ENCODE peak calls at places on chromosome 18, in eight cellular contexts. O is fibroblast of lung; X is AG04450; D is neural progenitor cell; C is NCI-H1092; T is stimulated activated CD8-positive, alpha-beta memory T cell treated with anti-CD3 and anti-CD28 coated beads, Interleukin-4, amount 100 ng/mL, for 1 hour; U is IMR-90; Q is left ventricle myocardium superior. S is an unnamed sample.

GRCh38 chr18:49997468-49998045 is 184.2 kb upstream of the ACAA2 start:
- DNase-seq in O (no peak), X (no peak), D (no peak), C (no peak), T (no peak), U (no peak), Q (no peak), S (no peak)

GRCh38 chr18:35517715-35518114 is 20.0 kb upstream of the INO80C start:
- DNase-seq in O (no peak), X (no peak), D (no peak), C (no peak), T (no peak), U (no peak), Q (no peak), S (no peak)

GRCh38 chr18:77207540-77207939 is 42.1 kb upstream of the GALR1 start:
- DNase-seq in O (peak; percentile 78), X (peak; percentile 27), D (peak; percentile 25), C (peak; percentile 38), T (peak; percentile 25), U (peak; percentile 65), Q (peak; percentile 77), S (peak; percentile 82)

GRCh38 chr18:10787293-10787901 is 261.6 kb downstream of the NAPG start:
- DNase-seq in O (peak; percentile 89), X (peak; percentile 50), D (peak; percentile 88), C (peak; percentile 67), T (peak; percentile 49), U (peak; percentile 80), Q (peak; percentile 79), S (peak; percentile 92)

GRCh38 chr18:76398899-76399612 is 96.0 kb downstream of the ZNF516 start:
- DNase-seq in O (peak; percentile 76), X (peak; percentile 49), D (peak; percentile 89), C (peak; percentile 70), T (peak; percentile 60), U (peak; percentile 77), Q (peak; percentile 88), S (peak; percentile 82)

GRCh38 chr18:31880186-31880898 is 62.6 kb downstream of the TRAPPC8 start:
- DNase-seq in O (no peak), X (no peak), D (no peak), C (no peak), T (no peak), U (no peak), Q (no peak), S (no peak)

GRCh38 chr18:11826836-11827235 is 24.4 kb upstream of the CHMP1B start:
- DNase-seq in O (no peak), X (no peak), D (no peak), C (no peak), T (no peak), U (no peak), Q (no peak), S (no peak)

GRCh38 chr18:2881490-2882195 is 34.8 kb downstream of the EMILIN2 start:
- DNase-seq in O (peak; percentile 86), X (peak; percentile 78), D (no peak), C (no peak), T (no peak), U (peak; percentile 88), Q (peak; percentile 75), S (peak; percentile 91)

GRCh38 chr18:49111191-49111988 is 160.6 kb upstream of the SMAD7 start:
- DNase-seq in O (peak; percentile 42), X (no peak), D (no peak), C (no peak), T (no peak), U (no peak), Q (no peak), S (no peak)

GRCh38 chr18:56982756-56983155 is 164.1 kb upstream of the BOD1L2 start:
- DNase-seq in O (no peak), X (no peak), D (no peak), C (no peak), T (no peak), U (no peak), Q (no peak), S (no peak)

GRCh38 chr18:48662021-48662661 is 123.3 kb downstream of the CTIF start:
- DNase-seq in O (peak; percentile 71), X (peak; percentile 42), D (peak; percentile 29), C (no peak), T (no peak), U (peak; percentile 78), Q (no peak), S (peak; percentile 72)

GRCh38 chr18:11392292-11392691 is 217.1 kb upstream of the SLC35G4 start:
- DNase-seq in O (no peak), X (no peak), D (peak; percentile 61), C (no peak), T (no peak), U (no peak), Q (no peak), S (no peak)

GRCh38 chr18:70387018-70387417 is 98.2 kb downstream of the SOCS6 start:
- DNase-seq in O (no peak), X (no peak), D (no peak), C (no peak), T (no peak), U (no peak), Q (no peak), S (no peak)

GRCh38 chr18:3803350-3803749 is 353.4 kb downstream of the TGIF1 start:
- DNase-seq in O (no peak), X (no peak), D (no peak), C (no peak), T (no peak), U (no peak), Q (no peak), S (no peak)

GRCh38 chr18:70354771-70355170 is 65.9 kb downstream of the SOCS6 start:
- DNase-seq in O (no peak), X (no peak), D (no peak), C (no peak), T (no peak), U (no peak), Q (no peak), S (no peak)

GRCh38 chr18:212780-213179 is 54.4 kb downstream of the USP14 start:
- DNase-seq in O (peak; percentile 11), X (no peak), D (no peak), C (no peak), T (no peak), U (no peak), Q (no peak), S (peak; percentile 9)

GRCh38 chr18:26190506-26190905 is 35.7 kb upstream of the TAF4B start:
- DNase-seq in O (no peak), X (no peak), D (no peak), C (no peak), T (no peak), U (no peak), Q (no peak), S (no peak)

GRCh38 chr18:34767601-34768027 is 57.5 kb downstream of the DTNA start:
- DNase-seq in O (peak; percentile 82), X (peak; percentile 77), D (no peak), C (no peak), T (no peak), U (peak; percentile 97), Q (no peak), S (peak; percentile 73)

GRCh38 chr18:48227206-48227605 is 182.0 kb downstream of the ZBTB7C start:
- DNase-seq in O (no peak), X (no peak), D (no peak), C (no peak), T (no peak), U (no peak), Q (no peak), S (no peak)

GRCh38 chr18:45416168-45416567 is 199.1 kb upstream of the SLC14A2 start:
- DNase-seq in O (no peak), X (no peak), D (peak; percentile 16), C (peak; percentile 95), T (no peak), U (no peak), Q (no peak), S (no peak)

GRCh38 chr18:34501553-34501952 is 208.5 kb upstream of the DTNA start:
- DNase-seq in O (no peak), X (no peak), D (no peak), C (no peak), T (no peak), U (no peak), Q (no peak), S (no peak)

GRCh38 chr18:74493689-74494088 is 2.5 kb upstream of the CNDP2 start:
- DNase-seq in O (peak; percentile 41), X (peak; percentile 20), D (peak; percentile 72), C (peak; percentile 77), T (no peak), U (peak; percentile 55), Q (no peak), S (peak; percentile 84)

GRCh38 chr18:61201516-61201915 is 131.7 kb upstream of the CDH20 start:
- DNase-seq in O (no peak), X (no peak), D (no peak), C (no peak), T (no peak), U (no peak), Q (no peak), S (no peak)

GRCh38 chr18:3485153-3486149 is 35.5 kb downstream of the TGIF1 start:
- DNase-seq in O (no peak), X (no peak), D (no peak), C (no peak), T (no peak), U (no peak), Q (no peak), S (no peak)

GRCh38 chr18:66635342-66635741 is 31.5 kb upstream of the CDH19 start:
- DNase-seq in O (no peak), X (no peak), D (no peak), C (no peak), T (no peak), U (no peak), Q (peak; percentile 26), S (no peak)

GRCh38 chr18:63476666-63477065 is at the start of gene SERPINB5:
- DNase-seq in O (no peak), X (no peak), D (no peak), C (no peak), T (no peak), U (no peak), Q (no peak), S (no peak)

GRCh38 chr18:27564066-27564465 is 379.0 kb upstream of the CHST9 start:
- DNase-seq in O (no peak), X (no peak), D (no peak), C (no peak), T (no peak), U (no peak), Q (peak; percentile 29), S (no peak)

GRCh38 chr18:76212958-76213357 is 282.1 kb downstream of the ZNF516 start:
- DNase-seq in O (no peak), X (no peak), D (peak; percentile 60), C (peak; percentile 96), T (no peak), U (no peak), Q (no peak), S (no peak)

GRCh38 chr18:23422751-23423418 is 30.2 kb upstream of the RIOK3 start:
- DNase-seq in O (peak; percentile 21), X (no peak), D (no peak), C (no peak), T (peak; percentile 11), U (peak; percentile 16), Q (peak; percentile 56), S (peak; percentile 40)

GRCh38 chr18:31821452-31822171 is 60.9 kb upstream of the SLC25A52 start:
- DNase-seq in O (no peak), X (no peak), D (no peak), C (no peak), T (no peak), U (no peak), Q (no peak), S (peak; percentile 3)

GRCh38 chr18:50559750-50560680 is at the start of gene MAPK4:
- DNase-seq in O (peak; percentile 2), X (no peak), D (peak; percentile 79), C (peak; percentile 61), T (no peak), U (no peak), Q (peak; percentile 79), S (peak; percentile 20)

GRCh38 chr18:47490882-47491281 is 239.4 kb upstream of the SKOR2 start:
- DNase-seq in O (no peak), X (no peak), D (no peak), C (no peak), T (no peak), U (no peak), Q (no peak), S (no peak)

GRCh38 chr18:23356915-23357421 is 96.1 kb upstream of the RIOK3 start:
- DNase-seq in O (peak; percentile 50), X (no peak), D (no peak), C (no peak), T (no peak), U (peak; percentile 55), Q (no peak), S (peak; percentile 81)

GRCh38 chr18:49811151-49811938 is 2.0 kb downstream of the ACAA2 start:
- DNase-seq in O (no peak), X (no peak), D (peak; percentile 3), C (no peak), T (no peak), U (no peak), Q (no peak), S (no peak)

S was measured in fibroblast of pulmonary artery.